ENCODE peak calls at places on chromosomes 4 and X, in six cellular contexts. Z is tibial artery, U is mammary epithelial cell, G is stomach, A is kidney, D is heart left ventricle. I is an unnamed sample.

GRCh38 chr4:10690185-10690907 is 5.8 kb upstream of the CLNK start:
- DNase-seq in Z (no peak), U (no peak), G (no peak), A (no peak), D (no peak), I (no peak)

GRCh38 chrX:20354505-20354904 is 87.8 kb upstream of the RPS6KA3 start:
- DNase-seq in Z (no peak), U (no peak), G (no peak), A (no peak), D (no peak), I (no peak)

GRCh38 chr4:125986307-125986706 is 671.6 kb downstream of the FAT4 start:
- DNase-seq in Z (no peak), U (no peak), G (no peak), A (no peak), D (no peak), I (no peak)

GRCh38 chrX:109974906-109975655 is 27.8 kb upstream of the TMEM164 start:
- DNase-seq in Z (no peak), U (no peak), G (no peak), A (no peak), D (no peak), I (no peak)

GRCh38 chr4:101724093-101724492 is 66.4 kb upstream of the BANK1 start:
- DNase-seq in Z (no peak), U (no peak), G (no peak), A (no peak), D (no peak), I (no peak)

GRCh38 chrX:150352581-150352980 is 10.5 kb upstream of the MAMLD1 start:
- DNase-seq in Z (no peak), U (no peak), G (no peak), A (no peak), D (no peak), I (no peak)

GRCh38 chrX:350534-351321 is 32.1 kb upstream of the GTPBP6 start:
- DNase-seq in Z (no peak), U (no peak), G (no peak), A (peak), D (peak), I (no peak)

GRCh38 chrX:1451676-1452496 is 823 bp downstream of the ASMTL start:
- DNase-seq in Z (no peak), U (no peak), G (peak), A (peak), D (peak), I (peak)

GRCh38 chr4:35500812-35501211 is 743.5 kb downstream of the ARAP2 start:
- DNase-seq in Z (no peak), U (peak), G (no peak), A (no peak), D (no peak), I (no peak)

GRCh38 chr4:4518747-4519146 is 23.1 kb downstream of the STX18 start:
- DNase-seq in Z (no peak), U (no peak), G (no peak), A (no peak), D (no peak), I (no peak)

GRCh38 chr4:119794681-119795080 is 166.1 kb upstream of the PDE5A start:
- DNase-seq in Z (no peak), U (no peak), G (no peak), A (no peak), D (no peak), I (no peak)

GRCh38 chr4:78764498-78764961 is 11.6 kb upstream of the BMP2K start:
- DNase-seq in Z (no peak), U (peak), G (no peak), A (no peak), D (no peak), I (no peak)

GRCh38 chr4:159070742-159071141 is 32.1 kb upstream of the RAPGEF2 start:
- DNase-seq in Z (no peak), U (peak), G (no peak), A (no peak), D (no peak), I (no peak)

GRCh38 chrX:69158166-69159040 is 6.8 kb downstream of the PJA1 start:
- DNase-seq in Z (peak), U (peak), G (peak), A (peak), D (peak), I (peak)

GRCh38 chr4:123023647-123024046 is 101.2 kb upstream of the NUDT6 start:
- DNase-seq in Z (no peak), U (no peak), G (no peak), A (peak), D (no peak), I (no peak)

GRCh38 chrX:15334561-15334960 is 762 bp downstream of the PIGA start:
- DNase-seq in Z (no peak), U (peak), G (no peak), A (no peak), D (no peak), I (no peak)

GRCh38 chrX:106404512-106404911 is 207.3 kb upstream of the RADX start:
- DNase-seq in Z (no peak), U (peak), G (no peak), A (no peak), D (no peak), I (no peak)

GRCh38 chr4:145315828-145316227 is 135.4 kb upstream of the OTUD4 start:
- DNase-seq in Z (no peak), U (no peak), G (no peak), A (no peak), D (no peak), I (no peak)

GRCh38 chr4:86963697-86964096 is 28.9 kb downstream of the AFF1 start:
- DNase-seq in Z (no peak), U (peak), G (no peak), A (no peak), D (no peak), I (no peak)

GRCh38 chr4:47862297-47862696 is 24.4 kb upstream of the CORIN start:
- DNase-seq in Z (no peak), U (no peak), G (no peak), A (no peak), D (no peak), I (no peak)

GRCh38 chrX:14694631-14695030 is 165.3 kb downstream of the GLRA2 start:
- DNase-seq in Z (no peak), U (peak), G (no peak), A (no peak), D (no peak), I (no peak)

GRCh38 chr4:26558166-26558895 is 25.6 kb upstream of the TBC1D19 start:
- DNase-seq in Z (no peak), U (no peak), G (no peak), A (no peak), D (no peak), I (no peak)

GRCh38 chr4:145580906-145581305 is 38.3 kb upstream of the MMAA start:
- DNase-seq in Z (no peak), U (no peak), G (no peak), A (no peak), D (no peak), I (no peak)

GRCh38 chr4:165398570-165398969 is 19.8 kb downstream of the CPE start:
- DNase-seq in Z (no peak), U (peak), G (no peak), A (no peak), D (no peak), I (no peak)

DNA sequence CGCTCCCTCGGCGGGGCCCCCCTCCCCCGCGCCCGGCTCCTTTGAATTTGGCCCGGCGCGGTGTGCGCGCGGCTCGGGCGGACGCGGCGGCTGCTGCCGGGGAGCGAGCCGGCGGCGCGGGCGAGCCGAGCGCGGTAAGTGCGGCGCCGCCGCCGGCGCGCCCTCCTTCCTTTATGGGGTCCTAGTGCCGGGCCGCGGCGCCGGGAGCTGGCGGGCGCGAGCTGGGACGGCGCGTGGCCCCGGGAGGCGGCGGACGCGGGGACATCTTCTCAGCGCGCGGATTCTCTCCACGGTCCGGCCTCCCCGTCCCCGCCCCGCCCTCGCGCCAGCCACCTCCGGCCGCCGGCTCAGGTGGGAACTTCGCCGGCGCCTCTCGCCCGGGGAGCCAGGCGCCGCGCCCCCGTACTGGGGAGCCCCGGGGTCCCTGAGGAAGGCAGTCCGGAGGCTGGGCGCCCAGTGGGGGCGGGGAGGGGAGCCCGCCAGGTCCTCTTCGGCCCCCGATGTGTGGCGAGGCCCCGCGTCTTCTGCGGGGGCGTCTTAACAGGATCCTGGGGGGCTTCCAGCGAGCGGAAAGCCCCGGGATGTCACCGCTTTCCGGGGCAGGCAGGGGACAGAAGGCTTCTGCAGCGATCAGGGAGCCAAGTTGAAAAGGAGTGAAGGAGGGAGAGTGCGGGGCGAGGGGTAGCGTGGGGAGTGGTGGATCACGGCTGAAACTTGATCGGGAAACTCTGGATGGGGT is 98.4 kb upstream of the TENM3 start:
- DNase-seq in Z (no peak), U (peak), G (no peak), A (peak), D (no peak), I (peak)
- H3K4me3 ChIP-seq in Z (peak), U (peak), G (peak), A (no peak), D (peak), I (peak)

DNA sequence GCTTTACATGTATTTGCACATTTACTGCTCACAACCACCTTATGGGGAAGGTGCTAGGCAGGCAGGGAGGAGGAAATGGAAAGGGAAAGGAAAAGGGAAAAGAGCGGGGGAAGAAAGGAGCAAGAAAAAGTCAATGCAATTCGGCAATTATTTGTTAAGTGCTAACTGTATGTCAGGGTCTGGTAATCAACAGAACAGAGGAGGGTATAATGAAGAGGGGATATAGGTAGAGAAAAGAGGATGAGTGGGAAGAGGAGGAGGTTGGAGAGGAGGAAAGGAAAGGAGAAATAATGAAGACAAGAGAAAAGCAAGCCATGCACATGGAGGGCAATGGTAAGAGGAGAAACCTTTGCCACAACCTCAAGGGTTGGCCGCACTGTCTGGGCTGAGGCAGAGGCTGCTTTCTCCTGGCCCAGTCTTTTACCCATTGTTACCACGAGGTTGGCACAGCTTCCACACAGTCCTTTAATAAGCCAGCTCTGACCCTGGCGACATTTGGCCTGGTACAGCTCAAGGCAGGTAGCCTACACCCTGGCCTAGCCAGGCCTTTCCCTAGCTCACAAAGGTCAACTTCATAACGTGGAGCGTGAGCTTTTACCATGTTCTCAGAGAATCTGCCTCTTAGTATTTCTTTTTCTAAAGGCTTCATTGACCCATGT is 836 bp downstream of the BTK start:
- DNase-seq in Z (no peak), U (no peak), G (no peak), A (no peak), D (no peak), I (no peak)
- H3K4me3 ChIP-seq in Z (no peak), U (no peak), G (no peak), A (no peak), D (peak), I (no peak)

DNA sequence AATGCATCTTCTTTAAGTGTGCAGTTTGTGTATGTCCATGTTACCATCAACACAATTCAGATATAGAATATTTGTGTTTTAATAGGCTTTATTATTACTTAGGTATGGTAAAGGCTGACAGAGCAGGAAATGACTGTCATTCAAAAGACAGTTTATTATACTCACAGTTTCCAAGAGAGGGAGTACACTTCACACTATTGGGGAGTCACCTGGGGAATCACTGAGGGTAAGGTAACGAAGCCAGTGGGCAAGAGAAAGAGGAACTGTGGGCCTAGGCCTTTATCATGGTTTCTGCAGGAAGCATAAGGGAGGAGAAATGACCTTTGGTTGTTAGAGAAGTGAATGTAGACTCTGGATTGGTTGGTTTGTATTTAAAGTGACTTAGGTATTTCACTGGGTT is 235.1 kb upstream of the HCCS start:
- DNase-seq in Z (no peak), U (no peak), G (no peak), A (no peak), D (no peak), I (no peak)
- H3K4me3 ChIP-seq in Z (no peak), U (no peak), G (no peak), A (no peak), D (no peak), I (no peak)

GRCh38 chr4:152352645-152353116 is 183.2 kb downstream of the FBXW7 start:
- DNase-seq in Z (peak), U (peak), G (no peak), A (peak), D (peak), I (peak)
- H3K4me3 ChIP-seq in Z (peak), U (peak), G (peak), A (peak), D (peak), I (peak)

GRCh38 chrX:53442322-53442631 is 8.1 kb upstream of the HSD17B10 start:
- DNase-seq in Z (no peak), U (no peak), G (no peak), A (no peak), D (no peak), I (no peak)
- H3K4me3 ChIP-seq in Z (no peak), U (no peak), G (no peak), A (no peak), D (no peak), I (no peak)

DNA sequence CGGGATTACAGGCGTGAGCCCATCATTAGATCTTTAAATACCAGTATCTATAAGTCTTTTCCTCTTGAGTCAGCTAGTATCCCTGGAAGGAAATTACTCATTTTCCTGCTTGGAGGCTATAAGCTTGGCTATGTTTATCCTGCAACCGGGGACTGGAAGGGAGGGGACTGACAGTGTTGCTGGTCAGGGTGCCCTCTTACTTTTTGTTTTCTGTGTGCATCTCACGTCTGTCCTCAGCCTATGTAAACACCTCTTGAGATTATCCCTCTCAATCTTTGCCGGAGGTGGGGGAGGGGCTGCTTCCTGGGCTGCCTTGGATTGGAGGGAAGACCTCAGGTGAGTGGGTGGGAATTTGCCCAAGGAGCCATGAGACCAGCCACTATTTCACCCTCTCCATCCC is 37.0 kb downstream of the HTT start:
- DNase-seq in Z (no peak), U (no peak), G (no peak), A (no peak), D (no peak), I (no peak)
- H3K4me3 ChIP-seq in Z (no peak), U (no peak), G (no peak), A (no peak), D (no peak), I (no peak)

GRCh38 chr4:76215120-76215519 is 1.5 kb upstream of the SCARB2 start:
- DNase-seq in Z (no peak), U (no peak), G (peak), A (no peak), D (no peak), I (no peak)
- H3K4me3 ChIP-seq in Z (no peak), U (no peak), G (no peak), A (no peak), D (no peak), I (no peak)